ENCODE peak calls at places on chromosomes 4 and X, in seven cellular contexts. W is dorsolateral prefrontal cortex, Z is nephron progenitor cell, F is left lung, D is psoas muscle, J is coronary artery, T is PC-9. N is an unnamed sample.

GRCh38 chrX:84710611-84711010 is 208.4 kb upstream of the HDX start:
- DNase-seq in J (no peak), W (no peak), F (no peak), Z (no peak), D (no peak), T (no peak), N (no peak)

GRCh38 chr4:146381263-146381872 is 140.4 kb downstream of the SLC10A7 start:
- DNase-seq in F (no peak), W (no peak), T (no peak), Z (no peak), J (no peak), D (no peak), N (no peak)

GRCh38 chr4:158822348-158822747 is 53.5 kb downstream of the FNIP2 start:
- DNase-seq in W (no peak), F (no peak), J (no peak), D (no peak), Z (no peak), T (no peak), N (no peak)

GRCh38 chr4:125582302-125582701 is 267.5 kb downstream of the FAT4 start:
- DNase-seq in Z (no peak), J (no peak), T (no peak), F (no peak), D (no peak), W (no peak), N (no peak)

GRCh38 chr4:42142586-42142985 is 9.9 kb downstream of the BEND4 start:
- DNase-seq in W (no peak), D (no peak), F (no peak), T (no peak), Z (no peak), J (no peak), N (no peak)

GRCh38 chr4:185456131-185456530 is 15.4 kb downstream of the CCDC110 start:
- DNase-seq in T (no peak), Z (no peak), W (no peak), F (no peak), J (no peak), D (no peak), N (no peak)

GRCh38 chrX:145190801-145191389 is 56.4 kb upstream of the SPANXN1 start:
- DNase-seq in D (no peak), F (no peak), Z (no peak), T (no peak), W (no peak), J (no peak), N (no peak)

GRCh38 chr4:140289486-140289885 is 84.0 kb upstream of the SCOC start:
- DNase-seq in J (no peak), F (no peak), T (no peak), D (no peak), Z (no peak), W (no peak), N (no peak)

GRCh38 chrX:48648299-48648698 is 35.3 kb upstream of the WAS start:
- DNase-seq in J (peak), W (peak), T (no peak), F (no peak), Z (peak), D (no peak), N (no peak)

GRCh38 chrX:115177941-115178340 is 11.3 kb upstream of the RBMXL3 start:
- DNase-seq in W (no peak), Z (no peak), F (no peak), T (no peak), J (no peak), D (no peak), N (no peak)

GRCh38 chr4:7212101-7212674 is 19.9 kb downstream of the SORCS2 start:
- DNase-seq in W (no peak), T (peak), D (no peak), F (peak), Z (no peak), J (no peak), N (no peak)

GRCh38 chrX:66042307-66043077 is 2.6 kb upstream of the VSIG4 start:
- DNase-seq in W (no peak), Z (no peak), D (no peak), F (no peak), T (no peak), J (no peak), N (no peak)

GRCh38 chr4:57071340-57071739 is 38.8 kb downstream of the IGFBP7 start:
- DNase-seq in D (peak), W (no peak), J (no peak), Z (no peak), T (no peak), F (no peak), N (no peak)

GRCh38 chr4:40395166-40395900 is 60.2 kb downstream of the CHRNA9 start:
- DNase-seq in T (peak), W (no peak), J (no peak), F (no peak), Z (no peak), D (no peak), N (no peak)

GRCh38 chr4:5785806-5786680 is 75.0 kb downstream of the EVC start:
- DNase-seq in W (no peak), J (no peak), Z (no peak), F (no peak), D (no peak), T (peak), N (no peak)

GRCh38 chr4:184825394-184826314 is at the start of gene ACSL1:
- DNase-seq in D (peak), W (peak), Z (peak), F (peak), J (peak), T (no peak), N (peak)

GRCh38 chr4:17111959-17112659 is 213.7 kb upstream of the LDB2 start:
- DNase-seq in T (no peak), F (no peak), Z (peak), J (no peak), D (no peak), W (peak), N (no peak)

GRCh38 chrX:103628386-103629290 is at the start of gene TCEAL1:
- DNase-seq in W (peak), J (peak), F (peak), Z (peak), D (peak), T (peak), N (peak)

GRCh38 chr4:18198653-18199052 is 177.1 kb upstream of the LCORL start:
- DNase-seq in Z (no peak), J (no peak), D (no peak), F (no peak), T (no peak), W (no peak), N (no peak)
- TF ChIP-seq CTCF in Z (no peak), J (no peak), D (no peak), F (no peak), T (no peak), W (no peak), N (no peak)

GRCh38 chr4:129140521-129140920 is 44.6 kb downstream of the C4orf33 start:
- DNase-seq in W (no peak), F (no peak), J (no peak), T (no peak), D (no peak), Z (no peak), N (no peak)
- TF ChIP-seq CTCF in W (no peak), F (no peak), J (no peak), T (no peak), D (no peak), Z (no peak), N (peak)

DNA sequence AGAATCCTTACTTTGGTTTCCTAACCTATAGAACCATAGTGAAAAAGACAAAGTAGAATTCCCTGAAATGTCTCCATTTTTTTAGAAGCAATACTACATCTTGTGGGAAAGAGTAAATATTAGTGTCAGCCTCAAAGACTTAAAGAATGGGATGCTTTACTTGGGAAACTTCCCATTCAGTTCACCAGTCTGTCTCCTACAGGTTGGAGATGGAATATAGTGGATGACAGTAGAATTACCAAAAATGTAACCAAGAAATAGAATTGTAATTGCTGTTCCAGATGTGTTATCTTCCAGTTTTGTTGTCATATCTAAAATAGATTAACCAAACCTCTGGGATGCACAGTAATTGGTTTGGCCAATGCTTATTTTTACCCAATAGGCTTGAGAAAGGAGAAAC is 338.6 kb upstream of the GRID2 start:
- DNase-seq in W (no peak), F (no peak), T (no peak), D (no peak), Z (no peak), J (no peak), N (no peak)
- TF ChIP-seq CTCF in W (no peak), F (no peak), T (no peak), D (no peak), Z (no peak), J (no peak), N (peak)

DNA sequence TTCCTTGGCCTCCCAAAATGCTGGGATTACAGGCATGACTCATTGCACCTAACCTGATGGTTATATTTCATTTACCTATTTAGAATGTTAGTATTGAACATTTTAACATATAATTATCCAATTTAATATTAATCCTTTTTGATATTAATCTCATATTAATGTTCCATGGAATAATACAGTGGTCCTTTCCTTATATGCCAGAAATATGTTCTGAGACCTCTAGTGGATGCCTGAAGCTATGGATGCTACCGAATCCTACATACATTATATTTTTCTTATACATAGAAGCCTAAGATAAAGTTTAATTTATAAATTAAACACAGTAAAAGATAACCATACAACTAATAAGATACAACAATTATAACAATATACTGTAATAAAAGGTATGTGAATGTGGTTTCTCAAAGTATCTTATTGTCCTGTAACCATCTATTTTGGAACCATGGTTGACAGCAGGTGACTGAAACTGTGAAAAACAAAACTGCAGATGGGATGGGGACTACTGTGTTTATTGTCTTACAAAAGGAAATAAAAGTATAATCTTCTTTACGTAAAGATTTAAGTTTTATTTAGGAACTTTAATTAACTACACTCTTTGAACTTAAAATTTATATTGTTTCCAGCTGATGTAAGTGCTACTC is 431.4 kb downstream of the GRID2 start:
- DNase-seq in T (no peak), D (no peak), F (no peak), Z (no peak), W (no peak), J (no peak), N (no peak)
- TF ChIP-seq CTCF in T (no peak), D (no peak), F (no peak), Z (no peak), W (no peak), J (no peak), N (peak)

DNA sequence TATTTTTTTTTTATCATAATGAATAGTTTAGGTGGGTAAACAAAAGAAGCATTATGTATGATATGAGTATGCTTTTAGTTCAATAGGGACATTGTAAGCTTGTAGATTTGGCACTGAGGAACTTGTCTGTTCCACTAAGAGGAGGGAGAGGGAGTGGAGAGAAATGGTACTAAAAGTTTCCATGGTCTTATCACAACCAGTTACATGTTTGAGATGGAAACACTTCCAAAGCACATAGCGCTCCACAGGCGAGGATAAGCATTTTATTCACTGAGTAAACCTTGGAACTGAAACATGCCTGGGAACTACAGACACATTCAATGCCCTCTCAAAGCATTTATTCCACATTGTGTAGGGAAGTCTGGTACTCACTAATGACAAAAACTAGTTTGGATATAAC is 15.5 kb downstream of the MYOZ2 start:
- DNase-seq in D (no peak), T (no peak), F (no peak), J (no peak), Z (no peak), W (no peak), N (no peak)
- TF ChIP-seq CTCF in D (no peak), T (no peak), F (no peak), J (no peak), Z (no peak), W (no peak), N (no peak)

DNA sequence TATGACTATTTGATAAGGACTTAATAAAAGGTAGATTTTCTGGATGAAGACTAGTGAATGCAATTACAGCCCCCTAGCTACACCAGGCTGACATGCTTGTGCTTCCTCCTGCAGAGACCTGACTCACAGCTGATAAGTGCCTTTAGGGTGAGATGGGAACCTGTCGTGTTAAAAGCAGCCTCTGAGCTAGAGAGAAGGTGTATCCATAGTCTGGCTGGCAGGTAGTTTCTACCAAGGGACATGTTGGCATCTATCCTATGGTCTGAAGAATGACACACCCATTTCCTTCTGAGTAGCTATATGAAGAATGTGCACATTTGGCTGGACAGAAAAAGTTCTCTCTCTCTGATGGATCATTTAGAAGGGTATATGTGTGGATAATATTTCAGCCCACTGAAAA is 64.1 kb downstream of the PARM1 start:
- DNase-seq in W (no peak), J (no peak), F (no peak), D (no peak), T (peak), Z (no peak), N (no peak)
- TF ChIP-seq CTCF in W (no peak), J (no peak), F (no peak), D (no peak), T (no peak), Z (no peak), N (no peak)

GRCh38 chrX:40539214-40540142 is 41.3 kb upstream of the ATP6AP2 start:
- DNase-seq in J (no peak), W (peak), F (peak), D (peak), Z (peak), T (no peak), N (no peak)
- TF ChIP-seq CTCF in J (no peak), W (no peak), F (no peak), D (no peak), Z (no peak), T (no peak), N (peak)

GRCh38 chr4:108033348-108033747 is 43.7 kb downstream of the HADH start:
- DNase-seq in J (no peak), W (no peak), T (no peak), Z (no peak), F (no peak), D (no peak), N (no peak)

GRCh38 chr4:108029731-108030130 is 40.0 kb downstream of the HADH start:
- DNase-seq in F (no peak), J (no peak), W (no peak), T (no peak), D (no peak), Z (no peak), N (no peak)

GRCh38 chr4:108031427-108032083 is 41.9 kb downstream of the HADH start:
- DNase-seq in D (no peak), Z (no peak), W (no peak), J (no peak), T (no peak), F (no peak), N (no peak)

GRCh38 chr4:108029321-108029720 is 39.6 kb downstream of the HADH start:
- DNase-seq in T (no peak), W (no peak), Z (no peak), J (no peak), F (no peak), D (no peak), N (no peak)

GRCh38 chr4:108030332-108030731 is 40.6 kb downstream of the HADH start:
- DNase-seq in D (no peak), T (no peak), Z (peak), J (no peak), W (peak), F (no peak), N (no peak)
- TF ChIP-seq CTCF in D (peak), T (peak), Z (peak), J (no peak), W (peak), F (no peak), N (peak)

GRCh38 chrX:17160971-17161370 is 214.0 kb upstream of the NHS start:
- DNase-seq in D (no peak), Z (no peak), T (peak), F (no peak), W (no peak), J (no peak), N (no peak)
- TF ChIP-seq CTCF in D (no peak), Z (no peak), T (peak), F (no peak), W (no peak), J (no peak), N (peak)